ENCODE peak calls at places on chromosomes 3 and 15, in four cellular contexts. I is T1000; S is left lung; W is activated naive CD4-positive, alpha-beta T cell treated with anti-CD3 and anti-CD28 coated beads, Interleukin-2, amount 50 U/mL, for 16 hours. D is an unnamed sample.

GRCh38 chr3:32413845-32414526 is 22.3 kb downstream of the CMTM7 start:
- DNase-seq in I (no peak), S (no peak), W (no peak), D (no peak)

GRCh38 chr3:149933858-149934257 is 36.8 kb downstream of the PFN2 start:
- DNase-seq in I (no peak), S (no peak), W (no peak), D (no peak)

GRCh38 chr15:74458473-74458872 is 2.5 kb downstream of the UBL7 start:
- DNase-seq in W (no peak), S (no peak), I (no peak), D (no peak)

GRCh38 chr15:83920115-83920514 is 266.2 kb downstream of the ADAMTSL3 start:
- DNase-seq in S (no peak), I (no peak), W (no peak), D (no peak)

GRCh38 chr15:29871401-29871800 is 49.1 kb upstream of the TJP1 start:
- DNase-seq in W (no peak), S (no peak), I (no peak), D (no peak)

GRCh38 chr3:30963223-30963722 is 68.8 kb upstream of the GADL1 start:
- DNase-seq in S (no peak), W (no peak), I (no peak), D (no peak)

GRCh38 chr3:152879130-152879789 is 44.3 kb downstream of the P2RY1 start:
- DNase-seq in W (no peak), S (no peak), I (no peak), D (no peak)

GRCh38 chr3:188082040-188082439 is 71.9 kb upstream of the LPP start:
- DNase-seq in S (no peak), W (no peak), I (no peak), D (no peak)

GRCh38 chr3:55486101-55486856 is 827 bp downstream of the WNT5A start:
- DNase-seq in S (peak; percentile 69), I (peak; percentile 53), W (no peak), D (peak; percentile 89)

GRCh38 chr3:110344487-110344886 is 727.1 kb upstream of the NECTIN3 start:
- DNase-seq in S (no peak), W (no peak), I (no peak), D (no peak)

GRCh38 chr3:137409584-137409983 is 354.5 kb upstream of the SOX14 start:
- DNase-seq in I (no peak), W (no peak), S (no peak), D (no peak)

GRCh38 chr15:28125673-28126651 is 26.8 kb upstream of the OCA2 start:
- DNase-seq in I (no peak), S (no peak), W (no peak), D (peak; percentile 39)

D was measured in upper lobe of right lung.